ENCODE peak calls at places on chromosomes 16 and 17, in six cellular contexts. K is endothelial cell of umbilical vein, D is GM12878, J is A549, C is HepG2, L is K562. F is an unnamed sample.
A peak's percentile ranks its signal among the peaks of the same experiment; 100 is the strongest.

GRCh38 chr16:21218135-21218534 is 6.8 kb upstream of the ZP2 start:
- DNase-seq in K (no peak), D (no peak), J (no peak), C (peak; percentile 52), L (no peak), F (peak; percentile 57)

GRCh38 chr16:85750827-85751641 is at the start of gene C16orf74:
- DNase-seq in K (peak; percentile 34), D (no peak), J (peak; percentile 74), C (no peak), L (peak; percentile 75), F (peak; percentile 87)

GRCh38 chr17:15351925-15352324 is 10.5 kb upstream of the TEKT3 start:
- DNase-seq in K (no peak), D (no peak), J (peak; percentile 86), C (no peak), L (no peak), F (peak; percentile 37)

GRCh38 chr17:49120166-49120565 is 12.4 kb upstream of the B4GALNT2 start:
- DNase-seq in K (no peak), D (no peak), J (no peak), C (no peak), L (no peak), F (no peak)

GRCh38 chr16:48609453-48610023 is 442 bp downstream of the N4BP1 start:
- DNase-seq in K (no peak), D (no peak), J (peak; percentile 48), C (no peak), L (no peak), F (peak; percentile 73)

GRCh38 chr17:40417258-40417608 is 463 bp downstream of the TOP2A start:
- DNase-seq in K (no peak), D (no peak), J (no peak), C (peak; percentile 43), L (peak; percentile 43), F (peak; percentile 66)

GRCh38 chr17:62876664-62877411 is 68.7 kb upstream of the MARCHF10 start:
- DNase-seq in K (peak; percentile 77), D (no peak), J (no peak), C (no peak), L (no peak), F (no peak)

GRCh38 chr16:81921415-81921814 is 89.9 kb downstream of the SDR42E1 start:
- DNase-seq in K (no peak), D (no peak), J (no peak), C (no peak), L (no peak), F (no peak)

GRCh38 chr16:49478107-49478506 is 104.5 kb downstream of the C16orf78 start:
- DNase-seq in K (no peak), D (peak; percentile 12), J (no peak), C (no peak), L (no peak), F (no peak)

GRCh38 chr16:85461814-85462404 is 151.2 kb upstream of the GSE1 start:
- DNase-seq in K (no peak), D (no peak), J (no peak), C (no peak), L (peak; percentile 84), F (peak; percentile 53)

GRCh38 chr17:3964203-3965122 is at the start of gene ATP2A3:
- DNase-seq in K (no peak), D (no peak), J (peak; percentile 69), C (no peak), L (peak; percentile 76), F (peak; percentile 72)

GRCh38 chr17:1752425-1752941 is 9.4 kb upstream of the SERPINF1 start:
- DNase-seq in K (no peak), D (no peak), J (peak; percentile 83), C (no peak), L (no peak), F (peak; percentile 45)

GRCh38 chr17:9887521-9887920 is 17.6 kb downstream of the RCVRN start:
- DNase-seq in K (no peak), D (no peak), J (peak; percentile 47), C (no peak), L (no peak), F (no peak)

GRCh38 chr17:50588391-50589111 is 28.0 kb downstream of the CACNA1G start:
- DNase-seq in K (peak; percentile 7), D (no peak), J (no peak), C (no peak), L (no peak), F (no peak)

GRCh38 chr16:49056546-49056945 is 225.1 kb downstream of the CBLN1 start:
- DNase-seq in K (no peak), D (no peak), J (no peak), C (no peak), L (no peak), F (no peak)

GRCh38 chr16:88570691-88571092 is 489 bp downstream of the ZC3H18 start:
- DNase-seq in K (peak; percentile 34), D (no peak), J (no peak), C (no peak), L (peak; percentile 36), F (peak; percentile 55)

GRCh38 chr17:13182450-13182849 is 164.6 kb upstream of the ELAC2 start:
- DNase-seq in K (no peak), D (no peak), J (no peak), C (no peak), L (no peak), F (no peak)

GRCh38 chr16:79370736-79371135 is 229.8 kb downstream of the MAF start:
- DNase-seq in K (no peak), D (no peak), J (no peak), C (no peak), L (no peak), F (no peak)

GRCh38 chr17:34566201-34566600 is 13.2 kb upstream of the TMEM132E start:
- DNase-seq in K (no peak), D (no peak), J (no peak), C (no peak), L (no peak), F (no peak)

GRCh38 chr16:24291932-24292331 is 35.8 kb downstream of the CACNG3 start:
- DNase-seq in K (no peak), D (no peak), J (no peak), C (no peak), L (no peak), F (no peak)

GRCh38 chr17:66950886-66951604 is 13.5 kb upstream of the CACNG4 start:
- DNase-seq in K (no peak), D (no peak), J (no peak), C (no peak), L (no peak), F (no peak)

GRCh38 chr17:66951605-66951953 is 12.9 kb upstream of the CACNG4 start:
- DNase-seq in K (no peak), D (no peak), J (no peak), C (no peak), L (no peak), F (no peak)

GRCh38 chr17:66953661-66954060 is 10.8 kb upstream of the CACNG4 start:
- DNase-seq in K (no peak), D (no peak), J (no peak), C (no peak), L (no peak), F (no peak)

GRCh38 chr17:66952681-66953638 is 11.5 kb upstream of the CACNG4 start:
- DNase-seq in K (no peak), D (no peak), J (no peak), C (no peak), L (no peak), F (no peak)

DNA sequence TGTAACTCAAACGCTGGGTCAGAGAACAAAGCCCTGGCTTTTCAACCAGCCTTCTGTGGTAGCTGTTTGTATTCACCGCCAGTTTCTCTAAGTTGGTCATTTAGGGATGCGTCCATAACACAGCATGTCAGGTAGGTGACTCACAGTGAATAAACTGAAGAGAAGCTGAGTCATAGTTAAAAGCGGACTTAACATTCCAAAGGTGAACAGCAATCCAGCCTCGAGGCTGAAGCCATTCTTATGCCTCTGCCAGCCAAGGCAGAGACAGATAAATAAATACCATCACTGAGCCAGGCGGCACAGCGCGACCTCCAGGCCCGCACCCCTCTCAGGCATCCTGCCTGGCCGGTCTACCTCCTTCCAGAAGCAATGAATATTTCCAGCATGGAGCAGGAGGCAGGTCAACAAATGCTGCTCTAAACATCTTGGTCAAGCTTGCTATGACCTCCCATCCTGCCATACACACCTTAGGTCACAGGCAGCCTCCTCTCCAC is 12.4 kb upstream of the CACNG4 start:
- DNase-seq in K (peak; percentile 7), D (no peak), J (peak; percentile 73), C (peak; percentile 93), L (no peak), F (no peak)
- TF ChIP-seq MAX in K (no peak), D (no peak), J (peak; percentile 83), C (no peak), L (no peak), F (no peak)

GRCh38 chr16:8237452-8237851 is 352.9 kb downstream of the TMEM114 start:
- DNase-seq in K (no peak), D (no peak), J (no peak), C (peak; percentile 91), L (no peak), F (no peak)

GRCh38 chr16:8241408-8241807 is 348.9 kb downstream of the TMEM114 start:
- DNase-seq in K (no peak), D (no peak), J (no peak), C (no peak), L (no peak), F (no peak)

GRCh38 chr16:8236816-8237215 is 353.5 kb downstream of the TMEM114 start:
- DNase-seq in K (no peak), D (no peak), J (no peak), C (no peak), L (no peak), F (no peak)
- TF ChIP-seq MYC in K (no peak), D (no peak), J (no peak), C (no peak), L (no peak), F (no peak)

GRCh38 chr17:47701603-47702002 is 7.6 kb downstream of the TBKBP1 start:
- DNase-seq in K (no peak), D (no peak), J (no peak), C (no peak), L (peak; percentile 65), F (no peak)
- TF ChIP-seq MAX in K (no peak), D (no peak), J (no peak), C (no peak), L (no peak), F (no peak)

GRCh38 chr17:5226940-5227878 is 7.5 kb downstream of the SCIMP start:
- DNase-seq in K (no peak), D (peak; percentile 92), J (no peak), C (no peak), L (no peak), F (no peak)
- TF ChIP-seq MYC in K (no peak), D (no peak), J (no peak), C (no peak), L (no peak), F (no peak)

GRCh38 chr16:69311533-69312388 is 611 bp downstream of the VPS4A start:
- DNase-seq in K (no peak), D (no peak), J (peak; percentile 56), C (peak; percentile 65), L (peak; percentile 39), F (peak; percentile 66)
- TF ChIP-seq MAX in K (no peak), D (no peak), J (peak; percentile 2), C (peak; percentile 13), L (peak; percentile 30), F (no peak)

GRCh38 chr17:81868674-81869220 is 2.4 kb downstream of the ARHGDIA start:
- DNase-seq in K (no peak), D (no peak), J (peak; percentile 58), C (peak; percentile 59), L (peak; percentile 76), F (peak; percentile 37)
- TF ChIP-seq MYC in K (no peak), D (no peak), J (no peak), C (no peak), L (no peak), F (no peak)

GRCh38 chr17:69870091-69870530 is 204.9 kb upstream of the KCNJ16 start:
- DNase-seq in K (peak; percentile 83), D (no peak), J (no peak), C (no peak), L (no peak), F (no peak)
- TF ChIP-seq MAX in K (no peak), D (no peak), J (no peak), C (no peak), L (no peak), F (no peak)

F was measured in NB4.